ENCODE peak calls at places on chromosomes 5 and 9, in ten cellular contexts. Q is A549, H is body of pancreas, L is fibroblast of lung, X is MM.1S, C is GM23338, F is cardiac muscle cell, R is upper lobe of right lung, U is endodermal cell, O is left lung. W is an unnamed sample.
A peak's percentile ranks its signal among the peaks of the same experiment; 100 is the strongest.

GRCh38 chr9:33791117-33791516 is 4.2 kb upstream of the PRSS3 start:
- DNase-seq in O (no peak), U (no peak), C (no peak), X (no peak), H (peak; percentile 85), R (no peak), L (peak; percentile 33), F (no peak), Q (peak; percentile 68), W (no peak)

GRCh38 chr5:1109542-1110259 is 2.2 kb downstream of the SLC12A7 start:
- DNase-seq in C (no peak), U (no peak), X (no peak), L (no peak), R (no peak), F (no peak), O (no peak), H (no peak), Q (no peak), W (no peak)

GRCh38 chr5:171750316-171750788 is 35.3 kb upstream of the SMIM23 start:
- DNase-seq in U (peak; percentile 85), Q (peak; percentile 29), C (peak; percentile 65), R (no peak), O (no peak), F (peak; percentile 41), L (peak; percentile 34), H (no peak), X (no peak), W (peak; percentile 81)

GRCh38 chr5:93601433-93602175 is 18.6 kb downstream of the NR2F1 start:
- DNase-seq in O (no peak), X (no peak), U (no peak), H (no peak), F (no peak), Q (no peak), L (peak; percentile 86), C (peak; percentile 74), R (no peak), W (no peak)

GRCh38 chr5:51651889-51652288 is 268.6 kb downstream of the ISL1 start:
- DNase-seq in H (no peak), R (no peak), L (peak; percentile 32), C (no peak), Q (no peak), F (no peak), U (no peak), X (no peak), O (no peak), W (no peak)

GRCh38 chr5:151051066-151051930 is 29.5 kb downstream of the TNIP1 start:
- DNase-seq in H (peak; percentile 89), L (peak; percentile 64), R (peak; percentile 84), F (peak; percentile 88), O (peak; percentile 82), Q (peak; percentile 83), C (peak; percentile 94), U (peak; percentile 95), X (peak; percentile 77), W (peak; percentile 79)

GRCh38 chr5:158933494-158934318 is 166.0 kb downstream of the EBF1 start:
- DNase-seq in C (no peak), U (no peak), R (no peak), Q (no peak), X (no peak), O (no peak), H (no peak), F (no peak), L (no peak), W (no peak)

GRCh38 chr9:83355729-83356128 is 182.5 kb downstream of the FRMD3 start:
- DNase-seq in O (no peak), U (no peak), R (no peak), Q (no peak), F (no peak), C (no peak), X (no peak), L (no peak), H (no peak), W (no peak)

GRCh38 chr5:144405986-144406385 is 235.3 kb downstream of the KCTD16 start:
- DNase-seq in U (no peak), L (no peak), H (no peak), O (no peak), C (no peak), X (no peak), R (no peak), F (peak; percentile 87), Q (no peak), W (no peak)

GRCh38 chr5:44952376-44952775 is 143.6 kb downstream of the MRPS30 start:
- DNase-seq in X (peak; percentile 56), R (no peak), U (peak; percentile 56), L (peak; percentile 20), H (peak; percentile 14), Q (peak; percentile 43), F (peak; percentile 49), O (no peak), C (peak; percentile 67), W (no peak)

GRCh38 chr9:19162956-19163355 is 35.7 kb upstream of the PLIN2 start:
- DNase-seq in U (no peak), F (no peak), Q (peak; percentile 61), O (peak; percentile 46), L (no peak), H (peak; percentile 29), C (no peak), R (no peak), X (no peak), W (no peak)

GRCh38 chr5:168219515-168220410 is 71.7 kb upstream of the WWC1 start:
- DNase-seq in C (peak; percentile 88), H (peak; percentile 78), F (peak; percentile 78), R (no peak), O (no peak), X (peak; percentile 62), Q (peak; percentile 80), L (peak; percentile 61), U (peak; percentile 88), W (no peak)

GRCh38 chr9:10873999-10874398 is 261.2 kb upstream of the PTPRD start:
- DNase-seq in C (no peak), F (no peak), R (no peak), X (peak; percentile 66), Q (no peak), O (no peak), H (no peak), L (no peak), U (no peak), W (no peak)

GRCh38 chr9:86321373-86321772 is 32.8 kb downstream of the TUT7 start:
- DNase-seq in U (no peak), X (no peak), L (peak; percentile 90), O (no peak), C (no peak), R (no peak), Q (peak; percentile 64), H (no peak), F (no peak), W (no peak)

GRCh38 chr5:133179405-133179804 is 127.6 kb downstream of the HSPA4 start:
- DNase-seq in Q (no peak), C (no peak), H (no peak), O (no peak), X (no peak), U (no peak), R (no peak), L (no peak), F (no peak), W (no peak)

GRCh38 chr5:6822556-6823343 is 109.5 kb downstream of the TENT4A start:
- DNase-seq in R (no peak), U (peak; percentile 56), L (no peak), H (no peak), F (no peak), O (no peak), C (peak; percentile 27), X (no peak), Q (no peak), W (no peak)

GRCh38 chr5:6820851-6821479 is 107.7 kb downstream of the TENT4A start:
- DNase-seq in C (peak; percentile 80), H (peak; percentile 19), F (peak; percentile 50), O (no peak), Q (peak; percentile 60), X (peak; percentile 76), U (peak; percentile 92), L (no peak), R (no peak), W (no peak)

GRCh38 chr5:6818594-6819512 is 105.6 kb downstream of the TENT4A start:
- DNase-seq in U (peak; percentile 64), Q (no peak), O (no peak), L (no peak), X (no peak), H (no peak), R (no peak), F (no peak), C (no peak), W (no peak)

GRCh38 chr5:6822068-6822467 is 108.8 kb downstream of the TENT4A start:
- DNase-seq in C (no peak), F (no peak), L (no peak), H (no peak), X (no peak), U (no peak), Q (no peak), O (no peak), R (no peak), W (no peak)

GRCh38 chr5:6819521-6819920 is 106.3 kb downstream of the TENT4A start:
- DNase-seq in L (no peak), C (peak; percentile 69), O (no peak), F (peak; percentile 10), R (no peak), Q (no peak), X (no peak), H (no peak), U (peak; percentile 72), W (no peak)
- TF ChIP-seq CTCF in L (no peak), C (peak; percentile 84), O (no peak), F (no peak), R (no peak), Q (no peak), X (no peak), H (no peak), U (peak; percentile 75), W (no peak)

GRCh38 chr9:68708089-68708488 is 3.0 kb downstream of the PIP5K1B start:
- DNase-seq in Q (no peak), H (no peak), O (no peak), L (no peak), U (no peak), F (no peak), X (no peak), R (no peak), C (no peak), W (no peak)
- H3K4me3 ChIP-seq in Q (no peak overlapping the region), H (no peak overlapping the region), O (no peak overlapping the region), L (no peak overlapping the region), U (peak overlapping the region; percentile 97), F (no peak overlapping the region), X (peak overlapping the region; percentile 4), R (no peak overlapping the region), C (no peak overlapping the region), W (no peak overlapping the region)

DNA sequence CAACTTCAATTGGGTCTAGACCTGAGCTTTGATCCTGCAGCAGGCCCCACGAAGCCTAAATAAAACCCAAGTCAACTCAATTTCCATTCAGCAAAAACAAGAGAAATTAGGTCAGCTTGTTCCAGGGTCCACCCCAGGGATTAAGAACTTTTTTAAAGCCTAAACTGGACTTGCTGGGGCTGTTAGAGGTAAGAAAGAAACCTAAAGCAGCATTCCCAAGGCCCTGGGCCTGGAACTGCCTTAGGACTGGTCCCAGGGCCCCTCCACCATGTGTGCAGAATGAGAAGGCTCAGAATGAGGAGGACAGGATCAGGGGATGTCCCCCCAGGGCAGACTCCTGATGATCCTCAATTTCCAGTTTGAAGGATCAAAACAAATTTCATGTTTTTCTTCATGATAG is 64.7 kb downstream of the DENND1A start:
- DNase-seq in U (no peak), R (no peak), L (no peak), Q (no peak), F (no peak), X (no peak), H (no peak), C (no peak), O (no peak), W (no peak)
- H3K4me1 ChIP-seq in U (peaks cover 20% of the 10 kb centered on the region), R (peaks cover 9% of the 10 kb centered on the region), L (no peaks in the 10 kb centered on the region), Q (no peaks in the 10 kb centered on the region), F (peaks cover 27% of the 10 kb centered on the region), X (no peaks in the 10 kb centered on the region), H (no peaks in the 10 kb centered on the region), C (peaks cover 83% of the 10 kb centered on the region), O (no peaks in the 10 kb centered on the region), W (peaks cover 11% of the 10 kb centered on the region)

GRCh38 chr5:67465556-67466206 is 269.1 kb upstream of the CD180 start:
- DNase-seq in R (no peak), U (no peak), H (no peak), Q (no peak), X (peak; percentile 8), L (peak; percentile 9), F (no peak), C (no peak), O (no peak), W (no peak)
- TF ChIP-seq CTCF in R (no peak), U (no peak), H (no peak), Q (no peak), X (no peak), L (no peak), F (no peak), C (no peak), O (no peak), W (no peak)

W was measured in tibial artery.